ENCODE peak calls at places on chromosomes 5 and 9, in four cellular contexts. J is sigmoid colon, T is GM23338, R is stomach. Q is an unnamed sample.

GRCh38 chr5:81922790-81923398 is 48.9 kb upstream of the ATG10 start:
- DNase-seq in R (no peak), T (no peak), J (no peak), Q (no peak)

GRCh38 chr5:93585054-93585751 is 2.2 kb downstream of the NR2F1 start:
- DNase-seq in R (no peak), J (peak; percentile 69), T (peak; percentile 67), Q (no peak)

GRCh38 chr5:169629847-169630548 is 7.1 kb upstream of the DOCK2 start:
- DNase-seq in J (no peak), T (no peak), R (no peak), Q (no peak)

GRCh38 chr9:93673271-93673843 is 97.0 kb downstream of the PHF2 start:
- DNase-seq in J (peak; percentile 53), R (peak; percentile 22), T (no peak), Q (peak; percentile 25)

GRCh38 chr5:113067635-113068344 is 91.2 kb downstream of the DCP2 start:
- DNase-seq in J (no peak), R (no peak), T (no peak), Q (no peak)

GRCh38 chr5:102528600-102528999 is 29.8 kb upstream of the SLCO6A1 start:
- DNase-seq in R (no peak), J (no peak), T (no peak), Q (no peak)

GRCh38 chr5:94028001-94028400 is 286.6 kb upstream of the POU5F2 start:
- DNase-seq in J (no peak), T (no peak), R (no peak), Q (no peak)

GRCh38 chr5:13735686-13736085 is 208.8 kb downstream of the DNAH5 start:
- DNase-seq in T (peak; percentile 1), R (no peak), J (no peak), Q (no peak)

GRCh38 chr5:81907012-81907411 is 64.8 kb upstream of the ATG10 start:
- DNase-seq in T (no peak), J (no peak), R (no peak), Q (no peak)

GRCh38 chr9:15299374-15299939 is 7.6 kb downstream of the TTC39B start:
- DNase-seq in T (no peak), J (no peak), R (no peak), Q (no peak)

GRCh38 chr5:33781286-33781685 is 110.5 kb downstream of the ADAMTS12 start:
- DNase-seq in J (peak; percentile 64), T (no peak), R (no peak), Q (no peak)

GRCh38 chr5:148949871-148950863 is 112.7 kb downstream of the SH3TC2 start:
- DNase-seq in R (no peak), T (no peak), J (peak; percentile 96), Q (peak; percentile 59)

GRCh38 chr5:18281947-18282557 is 647.8 kb downstream of the TAF11L14 start:
- DNase-seq in T (peak; percentile 32), J (no peak), R (no peak), Q (no peak)

GRCh38 chr5:112196574-112196973 is 222.5 kb downstream of the EPB41L4A start:
- DNase-seq in J (no peak), R (no peak), T (no peak), Q (no peak)

GRCh38 chr9:130444565-130445221 is at the start of gene ASS1:
- DNase-seq in T (peak; percentile 87), R (peak; percentile 90), J (peak; percentile 85), Q (peak; percentile 69)

GRCh38 chr5:175252234-175252805 is 191.7 kb downstream of the DRD1 start:
- DNase-seq in T (no peak), R (no peak), J (no peak), Q (no peak)

GRCh38 chr9:114156658-114157421 is 1.5 kb downstream of the COL27A1 start:
- DNase-seq in J (peak; percentile 90), R (peak; percentile 45), T (peak; percentile 63), Q (no peak)

GRCh38 chr5:136924490-136924889 is 559.1 kb upstream of the TRPC7 start:
- DNase-seq in J (no peak), T (peak; percentile 34), R (no peak), Q (no peak)

GRCh38 chr9:121989010-121989409 is 104.1 kb downstream of the TTLL11 start:
- DNase-seq in J (no peak), R (no peak), T (peak; percentile 83), Q (no peak)

GRCh38 chr9:88583901-88584596 is 49.1 kb downstream of the NXNL2 start:
- DNase-seq in J (no peak), T (no peak), R (no peak), Q (no peak)
- TF ChIP-seq POLR2AphosphoS5 in J (no peak), T (no peak), R (peak; percentile 44), Q (no peak)

GRCh38 chr5:172405226-172405625 is 49.1 kb downstream of the SH3PXD2B start:
- DNase-seq in J (no peak), T (no peak), R (no peak), Q (no peak)

GRCh38 chr5:172404746-172405145 is 49.6 kb downstream of the SH3PXD2B start:
- DNase-seq in R (no peak), T (no peak), J (no peak), Q (no peak)

GRCh38 chr5:172407861-172408260 is 46.5 kb downstream of the SH3PXD2B start:
- DNase-seq in T (no peak), J (peak; percentile 76), R (no peak), Q (peak; percentile 81)

GRCh38 chr5:172405708-172406107 is 48.6 kb downstream of the SH3PXD2B start:
- DNase-seq in J (no peak), T (no peak), R (no peak), Q (no peak)

GRCh38 chr5:172407241-172407691 is 47.1 kb downstream of the SH3PXD2B start:
- DNase-seq in R (no peak), T (no peak), J (peak; percentile 69), Q (no peak)
- H3K27ac ChIP-seq in R (peak overlapping the region; percentile 54), T (no peak overlapping the region), J (peak overlapping the region; percentile 96), Q (peak overlapping the region; percentile 80)

DNA sequence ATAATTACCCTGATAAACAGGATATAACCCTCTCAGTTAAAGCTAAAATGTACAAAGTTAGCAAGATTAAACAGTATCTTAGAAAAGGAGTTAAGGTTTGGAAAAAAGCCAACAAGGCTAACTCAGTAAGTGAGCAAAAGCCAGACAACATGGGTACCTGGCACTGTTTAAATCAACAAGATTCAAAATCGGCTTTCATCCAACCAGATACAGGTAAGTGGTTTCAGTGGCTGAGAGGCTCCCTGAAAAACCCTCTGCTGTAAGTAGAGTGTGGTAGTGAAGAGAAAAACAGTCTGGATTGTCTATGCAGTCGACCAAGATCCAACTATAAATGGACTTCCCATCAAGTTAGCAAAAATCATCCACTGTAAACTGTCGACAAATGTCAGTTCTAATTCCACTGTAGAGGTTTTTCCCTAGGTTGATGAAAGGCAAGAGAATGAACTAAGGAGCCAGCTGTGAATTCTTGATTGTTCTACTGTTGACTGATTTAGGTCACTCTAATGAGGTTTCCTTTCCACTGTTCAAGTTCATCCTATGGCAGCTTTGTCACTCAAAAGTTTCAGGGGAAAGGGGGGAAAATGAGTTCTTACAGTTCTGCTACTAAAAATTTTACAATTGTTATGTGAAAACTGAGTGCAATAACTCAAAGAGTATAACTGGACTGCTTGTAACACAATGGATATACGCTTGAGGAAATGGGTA is 27.3 kb downstream of the ETF1 start:
- DNase-seq in T (no peak), R (no peak), J (no peak), Q (no peak)
- H3K36me3 ChIP-seq in T (peaks cover 72% of the 10 kb centered on the region), R (peaks cover 82% of the 10 kb centered on the region), J (peaks cover 29% of the 10 kb centered on the region), Q (peaks cover 4% of the 10 kb centered on the region)

DNA sequence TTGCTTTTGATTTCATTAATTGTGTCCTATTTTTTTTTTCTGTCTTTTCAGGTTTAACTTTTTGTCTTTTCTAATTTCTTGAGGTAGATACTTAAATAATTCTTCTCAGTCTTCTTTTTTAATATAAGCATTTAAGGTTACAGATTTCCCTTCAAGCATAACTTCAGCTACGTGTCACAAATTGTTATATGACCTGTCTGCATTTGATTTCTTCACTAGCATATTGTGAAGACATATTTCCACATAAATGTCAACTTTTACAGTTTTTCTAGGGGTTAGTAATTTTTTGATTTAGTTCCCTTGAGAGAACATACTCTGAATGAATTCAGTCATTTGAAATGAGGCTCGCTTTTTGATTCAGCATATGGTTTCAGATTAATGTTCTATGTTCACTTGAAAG is 35.6 kb downstream of the RASA1 start:
- DNase-seq in J (no peak), R (no peak), T (no peak), Q (no peak)
- TF ChIP-seq POLR2AphosphoS5 in J (no peak), R (no peak), T (no peak), Q (no peak)

GRCh38 chr9:91240596-91240995 is 121.1 kb downstream of the AUH start:
- DNase-seq in T (no peak), J (no peak), R (no peak), Q (no peak)

GRCh38 chr9:91243029-91243428 is 118.7 kb downstream of the AUH start:
- DNase-seq in J (no peak), R (no peak), T (peak; percentile 19), Q (no peak)

GRCh38 chr9:91239367-91240111 is 122.2 kb downstream of the AUH start:
- DNase-seq in T (no peak), J (no peak), R (no peak), Q (no peak)

GRCh38 chr9:91245432-91246313 is 116.0 kb downstream of the AUH start:
- DNase-seq in T (no peak), R (peak; percentile 44), J (no peak), Q (no peak)

DNA sequence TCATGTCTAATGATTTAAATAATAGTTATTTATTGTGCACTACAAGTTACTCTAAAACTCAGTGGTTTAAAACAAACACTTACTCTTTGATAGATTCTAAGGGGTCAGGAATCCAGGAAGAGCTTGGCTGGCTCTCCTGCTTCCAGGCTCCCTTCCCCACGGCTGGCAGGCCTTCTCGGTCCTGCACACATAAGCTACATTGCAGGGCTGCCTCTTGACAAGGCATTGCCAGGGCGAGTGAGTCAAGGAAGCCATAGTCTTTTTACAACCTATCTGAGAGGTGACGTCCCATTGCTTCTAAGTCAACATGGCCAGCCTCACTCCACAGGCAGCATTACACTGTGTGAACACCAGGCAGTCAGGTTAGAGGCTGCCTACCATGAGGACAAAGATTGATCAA is 119.8 kb downstream of the AUH start:
- DNase-seq in J (no peak), R (no peak), T (no peak), Q (no peak)
- H3K27ac ChIP-seq in J (peak overlapping the region; percentile 1), R (no peak overlapping the region), T (no peak overlapping the region), Q (no peak overlapping the region)